ENCODE peak calls at places on chromosomes 12 and 14, in four cellular contexts. Y is psoas muscle; Z is activated CD4-positive, alpha-beta T cell treated with anti-CD3 and anti-CD28 coated beads, Interleukin-2, amount 10 ng/mL, durations not matched to agents 7 days and 5 days; C is ACHN. U is an unnamed sample.

GRCh38 chr12:27572486-27573255 is 48.7 kb downstream of the PPFIBP1 start:
- DNase-seq in C (no peak), Z (no peak), Y (no peak), U (no peak)

GRCh38 chr12:3197131-3197818 is 120.1 kb downstream of the TSPAN9 start:
- DNase-seq in C (no peak), Y (no peak), Z (no peak), U (no peak)

GRCh38 chr12:110699591-110700445 is 10.9 kb upstream of the HVCN1 start:
- DNase-seq in Z (no peak), Y (no peak), C (peak), U (no peak)

GRCh38 chr12:85574291-85574690 is 261.9 kb downstream of the RASSF9 start:
- DNase-seq in C (no peak), Z (no peak), Y (no peak), U (no peak)

GRCh38 chr14:72023128-72024042 is 91.2 kb downstream of the RGS6 start:
- DNase-seq in Y (no peak), C (no peak), Z (no peak), U (no peak)

GRCh38 chr12:116736962-116737773 is 701 bp downstream of the SPRING1 start:
- DNase-seq in Z (no peak), Y (no peak), C (peak), U (no peak)

GRCh38 chr12:58443981-58444371 is 476.3 kb downstream of the LRIG3 start:
- DNase-seq in C (no peak), Z (no peak), Y (peak), U (no peak)

GRCh38 chr12:42510823-42511222 is 78.7 kb downstream of the PRICKLE1 start:
- DNase-seq in Z (no peak), C (no peak), Y (no peak), U (no peak)

GRCh38 chr12:105072888-105073488 is 11.3 kb downstream of the ALDH1L2 start:
- DNase-seq in Z (no peak), C (no peak), Y (no peak), U (no peak)

GRCh38 chr12:127677537-127678131 is 589.3 kb upstream of the TMEM132C start:
- DNase-seq in Z (peak), C (peak), Y (peak), U (peak)

GRCh38 chr12:118467576-118467975 is 91.2 kb downstream of the SUDS3 start:
- DNase-seq in Z (no peak), Y (no peak), C (no peak), U (no peak)

GRCh38 chr14:49946320-49947141 is 53.6 kb downstream of the ARF6 start:
- DNase-seq in C (peak), Y (no peak), Z (peak), U (no peak)

GRCh38 chr12:27969901-27970390 is 2.6 kb downstream of the PTHLH start:
- DNase-seq in Y (peak), Z (peak), C (peak), U (peak)

GRCh38 chr12:20624718-20625117 is 70.4 kb upstream of the SLCO1C1 start:
- DNase-seq in Z (no peak), Y (no peak), C (peak), U (no peak)

GRCh38 chr14:55540847-55541773 is 38.9 kb upstream of the KTN1 start:
- DNase-seq in Z (no peak), Y (no peak), C (no peak), U (no peak)

U was measured in Right ventricle myocardium superior.